ENCODE peak calls at places on chromosomes 2 and 18, in eight cellular contexts. V is lower lobe of right lung, Q is spleen, J is mesendoderm, K is mucosa of descending colon, F is cardiac fibroblast, G is body of pancreas, H is choroid plexus epithelial cell. I is an unnamed sample.

GRCh38 chr2:157413342-157414035 is 30.4 kb downstream of the CYTIP start:
- DNase-seq in V (no peak), Q (no peak), J (no peak), K (no peak), F (no peak), G (no peak), H (no peak), I (no peak)

GRCh38 chr2:46779447-46779941 is 136.1 kb downstream of the MCFD2 start:
- DNase-seq in V (no peak), Q (no peak), J (no peak), K (no peak), F (no peak), G (peak), H (peak), I (no peak)

GRCh38 chr2:96913398-96914202 is 43.7 kb upstream of the SEMA4C start:
- DNase-seq in V (no peak), Q (peak), J (no peak), K (no peak), F (no peak), G (no peak), H (no peak), I (no peak)

GRCh38 chr2:9653485-9654271 is 22.9 kb upstream of the YWHAQ start:
- DNase-seq in V (no peak), Q (no peak), J (no peak), K (no peak), F (no peak), G (no peak), H (no peak), I (no peak)

GRCh38 chr18:46448347-46448746 is 208.7 kb downstream of the LOXHD1 start:
- DNase-seq in V (no peak), Q (no peak), J (peak), K (no peak), F (no peak), G (no peak), H (no peak), I (no peak)

GRCh38 chr2:14896280-14896679 is 263.8 kb downstream of the LRATD1 start:
- DNase-seq in V (no peak), Q (no peak), J (no peak), K (no peak), F (no peak), G (no peak), H (no peak), I (no peak)

GRCh38 chr2:223995569-223995968 is 38.3 kb downstream of the MRPL44 start:
- DNase-seq in V (no peak), Q (no peak), J (no peak), K (no peak), F (peak), G (no peak), H (peak), I (no peak)

GRCh38 chr2:165079432-165079831 is 124.1 kb upstream of the SLC38A11 start:
- DNase-seq in V (no peak), Q (no peak), J (no peak), K (no peak), F (no peak), G (no peak), H (no peak), I (no peak)

GRCh38 chr2:205934443-205934842 is 151.5 kb downstream of the INO80D start:
- DNase-seq in V (no peak), Q (no peak), J (peak), K (no peak), F (peak), G (no peak), H (peak), I (no peak)

GRCh38 chr2:118856330-118856977 is 9.0 kb upstream of the EN1 start:
- DNase-seq in V (no peak), Q (no peak), J (no peak), K (no peak), F (no peak), G (no peak), H (no peak), I (no peak)

GRCh38 chr2:237487496-237487895 is 445 bp downstream of the MLPH start:
- DNase-seq in V (no peak), Q (peak), J (no peak), K (peak), F (no peak), G (peak), H (no peak), I (no peak)

GRCh38 chr2:237490009-237490804 is 3.2 kb downstream of the MLPH start:
- DNase-seq in V (no peak), Q (peak), J (peak), K (peak), F (no peak), G (no peak), H (no peak), I (no peak)

GRCh38 chr2:237486819-237487448 is at the start of gene MLPH:
- DNase-seq in V (peak), Q (peak), J (no peak), K (peak), F (peak), G (peak), H (peak), I (no peak)

GRCh38 chr2:237488901-237489860 is 2.1 kb downstream of the MLPH start:
- DNase-seq in V (no peak), Q (peak), J (peak), K (peak), F (peak), G (peak), H (no peak), I (no peak)

DNA sequence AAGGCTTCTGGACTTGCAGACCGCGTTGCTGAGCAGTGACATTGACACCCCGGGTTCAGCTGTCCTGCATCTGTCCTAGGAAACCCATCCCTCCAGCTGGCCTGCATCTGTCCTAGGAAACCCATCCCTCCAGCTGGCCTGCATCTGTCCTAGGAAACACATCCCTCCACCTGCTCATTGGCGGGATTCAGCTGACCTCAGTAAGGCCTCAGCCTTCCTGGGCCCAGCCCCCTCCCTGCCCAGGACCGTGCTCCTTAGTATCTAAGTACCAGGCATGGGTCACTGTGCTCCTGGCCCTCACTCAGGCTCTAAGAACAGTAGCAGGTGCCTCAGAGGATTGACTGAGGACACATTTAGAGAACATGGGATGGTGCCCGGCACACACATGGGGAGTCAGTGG is 1.2 kb downstream of the MLPH start:
- DNase-seq in V (no peak), Q (peak), J (no peak), K (peak), F (no peak), G (no peak), H (no peak), I (no peak)
- H3K4me3 ChIP-seq in V (peak), Q (no peak), J (no peak), K (no peak), F (no peak), G (no peak), H (peak), I (no peak)

GRCh38 chr18:659597-659996 is 2.1 kb downstream of the TYMS start:
- DNase-seq in V (no peak), Q (no peak), J (no peak), K (no peak), F (no peak), G (no peak), H (no peak), I (no peak)
- H3K4me3 ChIP-seq in V (no peak), Q (no peak), J (no peak), K (no peak), F (no peak), G (no peak), H (no peak), I (no peak)

GRCh38 chr2:88027709-88028389 is 11.5 kb upstream of the RNU2-63P start:
- DNase-seq in V (no peak), Q (no peak), J (no peak), K (no peak), F (no peak), G (no peak), H (no peak), I (no peak)
- H3K4me3 ChIP-seq in V (no peak), Q (no peak), J (no peak), K (no peak), F (no peak), G (no peak), H (no peak), I (no peak)

DNA sequence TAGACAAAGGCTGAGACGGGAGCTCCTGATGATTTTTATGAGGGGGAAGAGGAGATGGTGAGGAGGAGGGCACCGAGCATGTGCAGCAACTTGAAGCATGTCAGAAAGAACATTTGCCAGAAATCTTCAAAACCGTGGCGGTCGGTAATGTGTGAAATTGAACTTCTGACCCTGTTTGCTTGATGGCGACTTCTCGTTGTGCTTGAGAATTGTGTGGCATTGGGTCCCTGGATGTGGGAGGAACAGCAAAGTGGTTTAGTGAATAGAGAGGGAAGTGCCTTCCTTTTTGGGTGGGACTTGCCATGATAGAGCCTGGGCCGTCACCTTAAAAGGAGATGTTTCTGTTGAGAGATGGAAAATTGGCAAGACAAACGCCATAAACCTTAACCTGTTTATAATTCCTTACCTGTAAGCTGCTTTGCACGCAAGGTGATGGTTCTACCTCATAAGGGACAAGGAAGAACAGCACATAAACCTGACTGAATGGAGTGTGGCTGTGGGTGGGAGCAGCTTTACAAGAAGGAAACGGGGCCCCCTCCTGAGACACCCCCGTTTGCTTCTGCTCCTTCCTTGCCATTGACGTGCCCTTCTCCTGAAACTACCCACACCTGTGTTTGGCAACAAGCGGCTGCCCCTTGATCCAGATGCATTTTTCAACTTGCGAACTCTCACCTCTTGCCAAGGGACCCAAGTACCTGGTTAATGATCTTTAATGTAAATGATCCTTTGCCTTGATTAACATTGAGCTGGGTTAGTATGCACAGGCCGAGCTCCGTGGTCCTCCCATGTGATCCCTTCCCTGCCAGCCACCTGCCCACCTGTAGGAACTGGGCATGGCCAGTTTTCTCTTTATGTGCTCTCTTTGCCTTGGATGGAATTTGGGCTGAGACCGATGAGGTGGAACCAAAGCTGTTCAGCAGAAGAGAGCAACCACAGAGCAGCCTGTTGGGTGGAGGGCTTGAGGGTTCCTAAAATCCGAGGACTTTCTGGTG is 153.2 kb downstream of the NEDD4L start:
- DNase-seq in V (no peak), Q (no peak), J (no peak), K (peak), F (no peak), G (no peak), H (no peak), I (no peak)
- H3K4me3 ChIP-seq in V (no peak), Q (no peak), J (no peak), K (no peak), F (no peak), G (no peak), H (no peak), I (no peak)

DNA sequence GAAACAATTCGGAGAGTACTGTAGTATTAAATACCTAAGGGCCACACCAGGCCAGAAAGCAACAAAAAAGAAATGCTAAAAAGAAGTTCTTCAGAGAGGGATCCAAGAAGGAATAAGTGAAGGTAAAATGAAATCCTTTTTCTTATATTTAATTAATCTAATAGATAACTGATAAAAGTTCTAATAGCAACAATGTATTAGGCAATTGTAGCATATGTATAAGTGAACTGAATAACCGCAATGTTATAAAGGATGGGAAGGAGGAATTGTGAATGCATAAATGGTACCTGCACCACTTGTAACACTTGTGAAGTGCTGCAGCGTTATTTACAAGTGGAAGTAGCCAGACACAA is 21.8 kb downstream of the TMSB10 start:
- DNase-seq in V (no peak), Q (no peak), J (no peak), K (no peak), F (no peak), G (no peak), H (no peak), I (no peak)
- H3K4me3 ChIP-seq in V (peak), Q (peak), J (no peak), K (no peak), F (no peak), G (no peak), H (no peak), I (no peak)

DNA sequence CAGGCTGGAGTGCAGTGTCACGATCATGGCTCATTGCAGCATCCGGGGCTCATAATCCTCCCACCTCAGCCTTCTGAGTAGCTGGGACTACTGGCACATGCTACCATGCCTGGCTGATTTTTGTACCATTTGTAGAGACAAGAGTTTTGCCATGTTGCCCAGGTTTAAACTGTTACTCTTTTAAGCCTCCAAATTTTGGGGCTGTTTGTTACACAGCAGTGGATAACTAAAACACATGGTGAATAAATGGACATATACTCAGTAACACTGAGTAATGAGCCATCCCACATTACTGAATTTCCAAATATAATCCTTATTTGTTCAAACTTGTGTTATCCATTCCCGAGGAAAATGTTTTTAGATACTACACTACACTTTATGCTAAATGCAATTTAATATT is 9.8 kb downstream of the ADCY3 start:
- DNase-seq in V (no peak), Q (peak), J (no peak), K (no peak), F (no peak), G (no peak), H (no peak), I (no peak)
- H3K4me3 ChIP-seq in V (no peak), Q (no peak), J (no peak), K (no peak), F (no peak), G (no peak), H (no peak), I (no peak)

GRCh38 chr18:55998071-55998522 is 410.1 kb upstream of the TCF4 start:
- DNase-seq in V (no peak), Q (no peak), J (peak), K (no peak), F (peak), G (peak), H (peak), I (no peak)
- H3K4me3 ChIP-seq in V (peak), Q (no peak), J (no peak), K (no peak), F (no peak), G (no peak), H (peak), I (no peak)

GRCh38 chr18:50590625-50591024 is 30.7 kb downstream of the MAPK4 start:
- DNase-seq in V (no peak), Q (no peak), J (no peak), K (no peak), F (no peak), G (no peak), H (no peak), I (no peak)
- H3K4me3 ChIP-seq in V (no peak), Q (no peak), J (no peak), K (no peak), F (no peak), G (no peak), H (no peak), I (no peak)

GRCh38 chr2:102284611-102285010 is 26.8 kb upstream of the IL1RL1 start:
- DNase-seq in V (no peak), Q (no peak), J (no peak), K (no peak), F (no peak), G (no peak), H (peak), I (no peak)
- H3K4me3 ChIP-seq in V (no peak), Q (no peak), J (no peak), K (no peak), F (no peak), G (no peak), H (no peak), I (no peak)

GRCh38 chr2:218856168-218856895 is 3.3 kb upstream of the WNT6 start:
- DNase-seq in V (no peak), Q (peak), J (peak), K (no peak), F (no peak), G (no peak), H (no peak), I (no peak)

GRCh38 chr2:218858138-218858445 is 1.5 kb upstream of the WNT6 start:
- DNase-seq in V (no peak), Q (no peak), J (no peak), K (no peak), F (no peak), G (no peak), H (no peak), I (no peak)

GRCh38 chr2:218857371-218858137 is 2.1 kb upstream of the WNT6 start:
- DNase-seq in V (no peak), Q (peak), J (no peak), K (no peak), F (peak), G (no peak), H (no peak), I (no peak)

GRCh38 chr2:218855305-218856167 is 4.1 kb upstream of the WNT6 start:
- DNase-seq in V (no peak), Q (peak), J (no peak), K (no peak), F (no peak), G (no peak), H (no peak), I (no peak)

GRCh38 chr2:218856896-218857243 is 2.7 kb upstream of the WNT6 start:
- DNase-seq in V (no peak), Q (no peak), J (no peak), K (no peak), F (no peak), G (no peak), H (no peak), I (no peak)
- H3K4me3 ChIP-seq in V (no peak), Q (no peak), J (no peak), K (no peak), F (no peak), G (no peak), H (no peak), I (no peak)

I was measured in iPS DF 6.9.